ENCODE peak calls at places on chromosomes 7 and 10, in nine cellular contexts. J, M, T, C, A, Y, Q, Z and L are unnamed samples.

GRCh38 chr7:155729847-155730246 is 82.4 kb downstream of the SHH start:
- DNase-seq in J (peak; percentile 60), M (peak; percentile 25), T (no peak), C (no peak), A (no peak), Y (no peak), Q (no peak), Z (no peak), L (no peak)

GRCh38 chr7:135447783-135448182 is 62.1 kb downstream of the CNOT4 start:
- DNase-seq in J (no peak), M (peak; percentile 22), T (no peak), C (no peak), A (no peak), Y (no peak), Q (no peak), Z (no peak), L (no peak)

GRCh38 chr10:125000366-125001312 is 58.7 kb downstream of the ZRANB1 start:
- DNase-seq in J (peak; percentile 28), M (peak; percentile 64), T (no peak), C (no peak), A (no peak), Y (no peak), Q (peak; percentile 86), Z (peak; percentile 62), L (peak; percentile 38)

GRCh38 chr7:38950309-38950708 is 27.4 kb upstream of the POU6F2 start:
- DNase-seq in J (no peak), M (no peak), T (no peak), C (no peak), A (no peak), Y (no peak), Q (no peak), Z (no peak), L (no peak)

GRCh38 chr10:29734980-29735627 is 100.3 kb upstream of the SVIL start:
- DNase-seq in J (peak; percentile 68), M (peak; percentile 69), T (no peak), C (peak; percentile 56), A (peak; percentile 21), Y (no peak), Q (peak; percentile 95), Z (peak; percentile 84), L (no peak)

GRCh38 chr7:74365320-74366022 is 76.3 kb downstream of the CLIP2 start:
- DNase-seq in J (no peak), M (peak; percentile 79), T (peak; percentile 90), C (peak; percentile 75), A (peak; percentile 24), Y (no peak), Q (no peak), Z (peak; percentile 77), L (peak; percentile 41)

GRCh38 chr7:43905954-43906326 is 456 bp downstream of the URGCP start:
- DNase-seq in J (peak; percentile 25), M (peak; percentile 43), T (peak; percentile 14), C (peak; percentile 57), A (no peak), Y (no peak), Q (peak; percentile 89), Z (peak; percentile 66), L (peak; percentile 58)

GRCh38 chr7:47497367-47498096 is 84.4 kb downstream of the TNS3 start:
- DNase-seq in J (no peak), M (no peak), T (no peak), C (no peak), A (no peak), Y (no peak), Q (no peak), Z (no peak), L (no peak)

GRCh38 chr7:44964384-44964830 is 14.4 kb downstream of the MYO1G start:
- DNase-seq in J (no peak), M (no peak), T (no peak), C (no peak), A (no peak), Y (no peak), Q (peak; percentile 68), Z (no peak), L (peak; percentile 17)

GRCh38 chr10:130932326-130933007 is 379.1 kb downstream of the TCERG1L start:
- DNase-seq in J (no peak), M (no peak), T (no peak), C (no peak), A (no peak), Y (peak; percentile 71), Q (no peak), Z (no peak), L (no peak)

GRCh38 chr10:10975647-10976046 is 42.0 kb upstream of the CELF2 start:
- DNase-seq in J (no peak), M (no peak), T (no peak), C (no peak), A (no peak), Y (no peak), Q (no peak), Z (no peak), L (no peak)

GRCh38 chr10:82206831-82207230 is 331.8 kb downstream of the NRG3 start:
- DNase-seq in J (no peak), M (no peak), T (no peak), C (no peak), A (no peak), Y (no peak), Q (no peak), Z (no peak), L (no peak)

GRCh38 chr7:99543081-99543671 is 8.7 kb downstream of the FAM200A start:
- DNase-seq in J (no peak), M (no peak), T (no peak), C (no peak), A (no peak), Y (no peak), Q (no peak), Z (no peak), L (no peak)
- TF ChIP-seq POLR2A in J (no peak), M (no peak), T (no peak), C (no peak), A (no peak), Y (no peak), Q (no peak), Z (no peak), L (no peak)

GRCh38 chr10:71596759-71597158 is 122.8 kb downstream of the C10orf105 start:
- DNase-seq in J (no peak), M (no peak), T (no peak), C (no peak), A (no peak), Y (no peak), Q (no peak), Z (no peak), L (no peak)

GRCh38 chr10:71596127-71596526 is 123.5 kb downstream of the C10orf105 start:
- DNase-seq in J (no peak), M (no peak), T (no peak), C (no peak), A (no peak), Y (no peak), Q (no peak), Z (no peak), L (no peak)

GRCh38 chr10:71598673-71599072 is 120.9 kb downstream of the C10orf105 start:
- DNase-seq in J (peak; percentile 40), M (peak; percentile 95), T (no peak), C (no peak), A (peak; percentile 80), Y (no peak), Q (peak; percentile 98), Z (peak; percentile 93), L (no peak)

GRCh38 chr10:71599518-71599917 is 120.1 kb downstream of the C10orf105 start:
- DNase-seq in J (no peak), M (no peak), T (no peak), C (no peak), A (no peak), Y (no peak), Q (no peak), Z (no peak), L (no peak)

GRCh38 chr10:71597821-71598498 is 121.6 kb downstream of the C10orf105 start:
- DNase-seq in J (no peak), M (peak; percentile 91), T (peak; percentile 28), C (no peak), A (peak; percentile 22), Y (no peak), Q (peak; percentile 95), Z (peak; percentile 78), L (no peak)
- TF ChIP-seq POLR2A in J (no peak), M (no peak), T (no peak), C (no peak), A (no peak), Y (no peak), Q (no peak), Z (no peak), L (no peak)

DNA sequence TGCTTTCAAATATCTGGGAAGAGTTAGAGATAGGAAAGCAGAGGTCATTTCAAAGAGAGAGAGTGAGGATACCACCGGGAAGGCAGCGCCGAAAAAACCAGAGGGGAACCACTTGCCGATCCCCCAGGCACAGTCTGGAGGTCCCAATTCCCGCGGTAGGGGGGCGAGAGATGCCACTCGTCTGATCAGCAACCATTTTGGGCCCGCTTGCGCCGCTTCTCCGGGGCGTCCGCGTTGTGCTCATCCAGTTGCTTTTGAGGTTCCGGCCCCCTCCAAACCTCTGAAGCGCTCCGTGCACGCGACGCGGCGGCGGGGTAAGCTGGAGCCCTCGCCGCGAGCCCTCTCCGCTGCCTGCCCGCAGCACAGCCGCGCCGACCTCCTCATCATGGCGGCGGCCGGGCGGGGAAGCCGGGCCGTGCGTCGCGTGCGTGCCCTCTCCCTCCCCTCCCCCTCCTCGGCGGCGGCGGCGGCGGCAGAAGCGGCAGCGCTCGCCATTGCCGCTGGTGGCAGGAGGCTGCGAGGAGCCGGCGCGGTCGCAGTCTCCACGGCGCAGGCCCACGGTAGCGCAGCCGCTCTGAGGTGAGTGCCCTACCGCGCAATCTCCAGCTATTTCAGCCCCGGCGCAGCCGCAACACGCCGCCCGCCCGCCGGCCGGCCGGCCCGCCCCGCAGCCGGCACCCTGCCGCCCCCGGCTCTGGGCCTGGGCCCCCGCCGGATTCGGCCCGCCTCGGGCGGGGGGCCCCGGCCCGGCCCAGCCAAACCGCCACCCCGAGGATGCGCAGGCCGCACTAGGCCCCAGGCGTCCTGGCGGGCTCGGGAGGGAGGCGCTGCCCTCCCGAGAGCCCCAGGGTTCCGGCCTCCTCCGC is at the start of gene NRF1:
- DNase-seq in J (peak; percentile 91), M (peak; percentile 91), T (peak; percentile 67), C (peak; percentile 78), A (peak; percentile 76), Y (no peak), Q (peak; percentile 96), Z (peak; percentile 92), L (peak; percentile 96)
- TF ChIP-seq POLR2A in J (peak; percentile 64), M (peak; percentile 76), T (peak; percentile 90), C (peak; percentile 93), A (peak; percentile 29), Y (peak; percentile 69), Q (peak; percentile 34), Z (no peak), L (peak; percentile 86)

GRCh38 chr7:140512317-140513000 is 33.2 kb upstream of the MKRN1 start:
- DNase-seq in J (peak; percentile 71), M (peak; percentile 69), T (peak; percentile 46), C (no peak), A (no peak), Y (no peak), Q (no peak), Z (peak; percentile 72), L (peak; percentile 90)

GRCh38 chr7:140519007-140519399 is 39.7 kb upstream of the MKRN1 start:
- DNase-seq in J (no peak), M (no peak), T (no peak), C (no peak), A (no peak), Y (peak; percentile 87), Q (no peak), Z (peak; percentile 69), L (no peak)

GRCh38 chr7:140518370-140519006 is 39.2 kb upstream of the MKRN1 start:
- DNase-seq in J (no peak), M (no peak), T (no peak), C (no peak), A (no peak), Y (no peak), Q (no peak), Z (no peak), L (no peak)

GRCh38 chr7:140521426-140521825 is 42.1 kb upstream of the MKRN1 start:
- DNase-seq in J (no peak), M (no peak), T (no peak), C (no peak), A (no peak), Y (no peak), Q (no peak), Z (no peak), L (no peak)

GRCh38 chr7:140517546-140518369 is 38.5 kb upstream of the MKRN1 start:
- DNase-seq in J (peak; percentile 88), M (peak; percentile 93), T (peak; percentile 73), C (peak; percentile 89), A (peak; percentile 89), Y (peak; percentile 96), Q (peak; percentile 97), Z (peak; percentile 95), L (peak; percentile 78)
- TF ChIP-seq POLR2A in J (no peak), M (no peak), T (no peak), C (no peak), A (no peak), Y (no peak), Q (no peak), Z (no peak), L (no peak)